ENCODE peak calls at places on chromosomes 2 and 18, in four cellular contexts. D is GM12878, F is K562, Q is SK-N-SH. A is an unnamed sample.

GRCh38 chr2:71341645-71342044 is 10.1 kb downstream of the ZNF638 start:
- DNase-seq in D (no peak), F (no peak), Q (no peak), A (no peak)

GRCh38 chr18:48600746-48601090 is 61.9 kb downstream of the CTIF start:
- DNase-seq in D (no peak), F (no peak), Q (no peak), A (no peak)

GRCh38 chr2:137992039-137992646 is 27.9 kb downstream of the HNMT start:
- DNase-seq in D (no peak), F (no peak), Q (no peak), A (no peak)

GRCh38 chr2:60818272-60818671 is 62.2 kb downstream of the PAPOLG start:
- DNase-seq in D (no peak), F (no peak), Q (no peak), A (no peak)

GRCh38 chr2:232624554-232624842 is 8.9 kb upstream of the EFHD1 start:
- DNase-seq in D (no peak), F (no peak), Q (no peak), A (no peak)

GRCh38 chr18:35355140-35355618 is 11.0 kb upstream of the ZNF24 start:
- DNase-seq in D (no peak), F (no peak), Q (peak; percentile 72), A (peak; percentile 66)

GRCh38 chr18:54558609-54559585 is 32.1 kb upstream of the DYNAP start:
- DNase-seq in D (peak; percentile 11), F (peak; percentile 20), Q (peak; percentile 17), A (no peak)

GRCh38 chr18:55500316-55501086 is 87.5 kb downstream of the TCF4 start:
- DNase-seq in D (no peak), F (no peak), Q (no peak), A (no peak)

GRCh38 chr18:8990276-8991031 is 112.0 kb upstream of the NDUFV2 start:
- DNase-seq in D (no peak), F (no peak), Q (no peak), A (no peak)

GRCh38 chr18:8989855-8990254 is 112.6 kb upstream of the NDUFV2 start:
- DNase-seq in D (no peak), F (no peak), Q (no peak), A (no peak)

GRCh38 chr18:8987250-8987649 is 115.2 kb upstream of the NDUFV2 start:
- DNase-seq in D (no peak), F (no peak), Q (no peak), A (no peak)

GRCh38 chr18:8989017-8989416 is 113.5 kb upstream of the NDUFV2 start:
- DNase-seq in D (no peak), F (no peak), Q (no peak), A (no peak)

GRCh38 chr18:8988262-8988871 is 114.1 kb upstream of the NDUFV2 start:
- DNase-seq in D (no peak), F (peak; percentile 46), Q (peak; percentile 81), A (peak; percentile 73)
- TF ChIP-seq NRF1 in D (no peak), F (no peak), Q (no peak), A (no peak)

DNA sequence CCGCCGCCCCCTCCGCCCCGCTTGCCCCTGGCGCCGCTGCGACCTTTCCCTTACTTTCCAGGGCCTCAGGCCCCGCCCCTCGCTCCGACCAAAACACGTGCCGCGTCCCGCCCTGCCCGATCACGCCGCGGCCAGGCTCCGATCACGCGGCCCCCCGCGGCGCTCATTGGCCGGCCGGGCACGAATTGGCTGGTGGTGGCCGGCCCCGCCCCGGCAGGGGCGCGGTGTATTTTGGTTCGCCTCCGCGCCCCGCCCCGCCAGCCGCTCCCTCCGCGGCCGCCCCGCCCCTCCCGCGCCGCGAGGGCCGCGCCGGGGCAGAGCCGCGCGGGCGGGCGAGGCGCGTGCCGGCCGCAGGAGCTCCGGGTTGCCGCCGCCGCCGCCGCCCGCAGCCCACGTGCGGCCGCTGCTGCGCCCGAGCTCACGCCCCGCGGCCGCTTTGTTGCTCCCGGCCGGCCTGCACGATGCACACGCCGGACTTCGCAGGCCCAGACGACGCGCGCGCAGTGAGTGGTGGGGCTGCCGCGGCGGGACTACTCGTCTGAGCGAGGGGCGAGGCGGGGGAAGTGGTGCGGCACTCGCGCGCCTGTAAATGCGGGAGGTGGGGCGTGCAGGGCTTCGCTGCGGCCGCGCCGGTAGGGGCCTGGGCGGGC is at the start of gene KLF11:
- DNase-seq in D (no peak), F (peak; percentile 92), Q (peak; percentile 99), A (no peak)
- TF ChIP-seq POLR2AphosphoS5 in D (no peak), F (no peak), Q (no peak), A (no peak)

GRCh38 chr2:105406221-105406620 is 7.4 kb upstream of the FHL2 start:
- DNase-seq in D (no peak), F (no peak), Q (peak; percentile 67), A (no peak)
- TF ChIP-seq NRF1 in D (no peak), F (no peak), Q (no peak), A (no peak)

GRCh38 chr2:7429733-7430132 is 512.5 kb downstream of the RNF144A start:
- DNase-seq in D (no peak), F (no peak), Q (no peak), A (no peak)

GRCh38 chr2:7432426-7432825 is 515.2 kb downstream of the RNF144A start:
- DNase-seq in D (no peak), F (no peak), Q (no peak), A (no peak)

GRCh38 chr2:7430421-7430868 is 513.2 kb downstream of the RNF144A start:
- DNase-seq in D (no peak), F (no peak), Q (no peak), A (peak; percentile 53)

GRCh38 chr2:7428444-7429204 is 511.4 kb downstream of the RNF144A start:
- DNase-seq in D (no peak), F (no peak), Q (no peak), A (no peak)

DNA sequence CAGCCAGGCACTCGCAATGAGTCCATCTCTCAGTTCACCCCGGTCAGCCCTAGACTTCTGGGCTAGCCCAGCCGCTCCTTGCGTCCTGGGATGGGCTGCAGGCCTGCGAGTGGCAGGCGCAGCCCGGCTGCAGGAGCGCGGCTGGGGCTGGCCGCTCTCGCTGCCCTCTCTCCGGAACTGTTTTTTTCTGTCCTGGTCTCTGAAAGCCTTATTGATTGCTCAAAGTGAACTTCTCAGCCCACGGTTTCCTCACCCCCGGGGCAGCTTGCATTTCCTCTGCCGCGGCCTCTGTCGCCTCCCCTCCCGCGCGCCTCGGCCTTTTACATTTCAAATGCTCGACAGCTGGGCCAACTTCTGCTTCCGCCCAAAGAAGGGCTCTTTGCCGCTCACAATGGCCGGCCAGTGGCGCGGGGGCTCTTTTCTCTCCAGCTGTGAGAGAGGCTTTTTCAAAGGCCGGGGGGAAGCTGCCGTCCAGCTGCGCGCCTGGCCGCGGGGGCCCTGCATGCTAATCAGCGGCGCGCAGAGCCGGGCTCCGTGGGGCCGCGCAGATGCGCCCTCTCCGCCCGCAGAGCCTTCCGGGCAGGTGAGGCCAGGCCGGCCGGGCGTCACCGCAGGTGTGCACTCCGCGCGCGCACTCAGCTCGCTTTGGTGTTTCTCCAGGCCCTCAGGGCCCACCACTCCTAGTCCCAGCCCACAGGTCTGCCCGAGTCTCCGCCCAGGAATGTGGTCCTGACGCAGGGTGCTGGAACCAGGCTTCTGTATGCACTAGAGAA is 513.8 kb downstream of the RNF144A start:
- DNase-seq in D (no peak), F (no peak), Q (no peak), A (peak; percentile 53)
- TF ChIP-seq POLR2AphosphoS5 in D (no peak), F (no peak), Q (no peak), A (no peak)

GRCh38 chr18:7600036-7600435 is 32.9 kb downstream of the PTPRM start:
- DNase-seq in D (no peak), F (no peak), Q (no peak), A (no peak)

GRCh38 chr18:7600528-7601248 is 33.6 kb downstream of the PTPRM start:
- DNase-seq in D (no peak), F (no peak), Q (no peak), A (no peak)

GRCh38 chr18:7603259-7604000 is 36.3 kb downstream of the PTPRM start:
- DNase-seq in D (no peak), F (no peak), Q (no peak), A (no peak)

GRCh38 chr18:7601936-7602335 is 34.8 kb downstream of the PTPRM start:
- DNase-seq in D (no peak), F (no peak), Q (no peak), A (no peak)

GRCh38 chr18:7601249-7601620 is 34.1 kb downstream of the PTPRM start:
- DNase-seq in D (no peak), F (no peak), Q (no peak), A (no peak)
- TF ChIP-seq NRF1 in D (no peak), F (no peak), Q (no peak), A (no peak)

DNA sequence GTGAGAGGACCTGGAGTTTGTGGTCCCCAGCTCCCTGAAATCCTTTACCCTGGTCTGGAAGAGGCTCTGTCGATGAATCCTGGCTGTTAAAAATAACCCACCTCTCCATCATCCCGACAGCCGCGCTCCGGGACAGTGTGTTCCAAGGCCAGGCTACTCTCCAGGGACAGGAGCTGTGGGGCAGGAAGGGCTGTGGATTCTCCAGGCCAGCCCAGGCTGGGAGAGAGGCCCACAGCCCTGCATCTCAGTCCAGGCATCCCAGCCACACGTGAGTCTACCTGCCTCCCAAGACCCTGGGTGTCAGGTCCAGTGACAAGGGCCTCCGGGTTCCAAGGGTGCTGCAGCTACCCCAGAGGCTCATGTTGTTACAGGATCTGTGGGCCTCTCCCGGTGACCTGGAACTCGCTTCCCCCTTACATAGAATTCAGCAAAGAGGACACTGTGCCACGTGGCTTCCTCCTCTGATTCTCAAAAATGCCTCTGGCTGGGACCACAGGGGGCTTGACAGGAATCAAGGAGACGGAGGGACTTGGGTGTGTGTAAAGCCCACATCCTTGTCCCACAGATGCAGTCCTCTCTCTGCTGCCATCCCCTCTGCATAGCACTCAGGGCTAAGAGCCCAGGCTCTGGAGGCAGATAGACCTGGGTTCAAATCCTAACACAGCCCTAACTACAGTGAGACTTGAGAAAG is 17.3 kb downstream of the ADRA2B start:
- DNase-seq in D (no peak), F (no peak), Q (no peak), A (no peak)
- TF ChIP-seq POLR2AphosphoS5 in D (no peak), F (no peak), Q (no peak), A (no peak)

GRCh38 chr2:14530506-14530905 is 102.0 kb upstream of the LRATD1 start:
- DNase-seq in D (no peak), F (no peak), Q (no peak), A (no peak)
- TF ChIP-seq NRF1 in D (no peak), F (no peak), Q (no peak), A (no peak)

GRCh38 chr2:230457073-230457768 is 41.2 kb downstream of the SP100 start:
- DNase-seq in D (no peak), F (no peak), Q (no peak), A (no peak)
- TF ChIP-seq POLR2AphosphoS5 in D (peak; percentile 72), F (no peak), Q (no peak), A (no peak)

A was measured in H1.